ENCODE peak calls at places on chromosomes 16 and 17, in four cellular contexts. O, E, F and C are unnamed samples.

GRCh38 chr17:50976951-50977472 is 110.9 kb upstream of the TOB1 start:
- DNase-seq in F (no peak), E (no peak), O (no peak), C (no peak)

GRCh38 chr17:16371742-16372141 is 9.1 kb upstream of the UBB start:
- DNase-seq in O (no peak), F (no peak), E (no peak), C (peak; percentile 59)

GRCh38 chr17:39923230-39923629 is 4.2 kb downstream of the ORMDL3 start:
- DNase-seq in E (no peak), O (no peak), F (no peak), C (no peak)

GRCh38 chr16:62041401-62041800 is 5.2 kb upstream of the CDH8 start:
- DNase-seq in E (peak; percentile 9), O (peak; percentile 21), F (peak; percentile 45), C (no peak)

GRCh38 chr16:49464877-49465504 is 91.4 kb downstream of the C16orf78 start:
- DNase-seq in F (no peak), O (peak; percentile 30), E (no peak), C (no peak)

GRCh38 chr16:85203462-85203813 is 91.2 kb upstream of the CIBAR2 start:
- DNase-seq in F (no peak), O (no peak), E (no peak), C (no peak)

GRCh38 chr17:43860927-43861622 is 14.1 kb downstream of the CD300LG start:
- DNase-seq in O (no peak), E (no peak), F (no peak), C (no peak)

GRCh38 chr17:58233547-58233946 is 4.8 kb upstream of the LPO start:
- DNase-seq in F (no peak), O (no peak), E (no peak), C (no peak)

GRCh38 chr17:38749222-38750043 is 1.3 kb upstream of the PCGF2 start:
- DNase-seq in O (peak; percentile 65), F (peak; percentile 93), E (no peak), C (peak; percentile 43)

GRCh38 chr16:2689968-2690830 is 7.9 kb downstream of the KCTD5 start:
- DNase-seq in F (no peak), O (no peak), E (no peak), C (no peak)

GRCh38 chr16:89691986-89692569 is 5.6 kb downstream of the CDK10 start:
- DNase-seq in E (no peak), O (no peak), F (no peak), C (no peak)

GRCh38 chr16:23026777-23027362 is 122.4 kb downstream of the USP31 start:
- DNase-seq in O (peak; percentile 30), E (no peak), F (peak; percentile 32), C (no peak)

GRCh38 chr16:55297062-55297909 is 26.7 kb upstream of the IRX6 start:
- DNase-seq in O (no peak), F (no peak), E (no peak), C (no peak)

GRCh38 chr17:78759969-78760352 is 22.1 kb downstream of the CYTH1 start:
- DNase-seq in F (no peak), O (no peak), E (no peak), C (no peak)

GRCh38 chr17:75785770-75786538 is 1.3 kb downstream of the UNK start:
- DNase-seq in F (no peak), E (peak; percentile 31), O (no peak), C (no peak)

GRCh38 chr16:75288596-75289120 is 37.2 kb upstream of the BCAR1 start:
- DNase-seq in F (no peak), O (no peak), E (no peak), C (no peak)

GRCh38 chr16:71367243-71367976 is 8.9 kb downstream of the CALB2 start:
- DNase-seq in E (no peak), F (peak; percentile 85), O (peak; percentile 84), C (no peak)

GRCh38 chr17:81434681-81435417 is 39.6 kb downstream of the BAHCC1 start:
- DNase-seq in O (no peak), F (no peak), E (no peak), C (no peak)

GRCh38 chr17:50473901-50474300 is 4.8 kb upstream of the RSAD1 start:
- DNase-seq in F (no peak), O (no peak), E (no peak), C (no peak)

GRCh38 chr17:2683912-2684311 is 27.7 kb downstream of the CLUH start:
- DNase-seq in E (no peak), F (no peak), O (no peak), C (no peak)

GRCh38 chr16:62018301-62019060 is 17.8 kb downstream of the CDH8 start:
- DNase-seq in O (no peak), E (no peak), F (no peak), C (no peak)